ENCODE peak calls at places on chromosome 22, in eight cellular contexts. P is body of pancreas; U is amniotic stem cell; M is HFFc6; W is Calu3; L is fibroblast of mammary gland; E is activated CD8-positive, alpha-beta T cell treated with anti-CD3 and anti-CD28 coated beads for 36 hours; V is right atrium auricular region. Q is an unnamed sample.

GRCh38 chr22:50306753-50307749 is at the start of gene PLXNB2:
- DNase-seq in P (peak), U (no peak), M (peak), W (peak), L (peak), E (peak), V (no peak), Q (peak)

GRCh38 chr22:19446603-19447387 is 716 bp downstream of the C22orf39 start:
- DNase-seq in P (no peak), U (no peak), M (no peak), W (no peak), L (peak), E (peak), V (no peak), Q (no peak)

GRCh38 chr22:31853736-31854500 is 90.4 kb upstream of the YWHAH start:
- DNase-seq in P (no peak), U (no peak), M (no peak), W (no peak), L (peak), E (no peak), V (no peak), Q (no peak)

GRCh38 chr22:44842417-44842816 is 90.0 kb downstream of the ARHGAP8 start:
- DNase-seq in P (no peak), U (no peak), M (no peak), W (no peak), L (no peak), E (no peak), V (no peak), Q (no peak)

GRCh38 chr22:37057226-37057625 is 5.7 kb downstream of the KCTD17 start:
- DNase-seq in P (no peak), U (no peak), M (no peak), W (no peak), L (no peak), E (no peak), V (no peak), Q (no peak)

GRCh38 chr22:22207845-22208564 is 36.6 kb upstream of the VPREB1 start:
- DNase-seq in P (peak), U (peak), M (peak), W (peak), L (peak), E (peak), V (peak), Q (peak)

GRCh38 chr22:46828323-46829139 is 66.1 kb downstream of the TBC1D22A start:
- DNase-seq in P (no peak), U (no peak), M (no peak), W (no peak), L (no peak), E (no peak), V (no peak), Q (peak)

GRCh38 chr22:46293591-46294260 is 2.9 kb upstream of the GTSE1 start:
- DNase-seq in P (no peak), U (peak), M (peak), W (no peak), L (peak), E (peak), V (no peak), Q (no peak)

GRCh38 chr22:33851985-33852384 is 68.3 kb downstream of the LARGE1 start:
- DNase-seq in P (no peak), U (no peak), M (no peak), W (no peak), L (no peak), E (no peak), V (no peak), Q (no peak)

Q was measured in activated CD4-positive, alpha-beta T cell treated with anti-CD3 and anti-CD28 coated beads, Interleukin-2, amount 10 ng/mL, durations not matched to agents 24 days and 14 days.